ENCODE peak calls at places on chromosomes 6 and 20, in five cellular contexts. L, E, B, P and M are unnamed samples.

GRCh38 chr20:44615876-44616603 is 33.7 kb downstream of the PKIG start:
- DNase-seq in E (no peak), L (no peak), P (no peak), B (no peak), M (no peak)

GRCh38 chr6:139395891-139396299 is 21.4 kb upstream of the CITED2 start:
- DNase-seq in L (no peak), E (no peak), P (no peak), B (no peak), M (no peak)

GRCh38 chr20:40339661-40340449 is 349.2 kb downstream of the MAFB start:
- DNase-seq in P (no peak), L (peak), E (no peak), B (no peak), M (peak)

GRCh38 chr6:113758725-113759576 is 98.2 kb upstream of the MARCKS start:
- DNase-seq in E (no peak), B (no peak), P (no peak), L (no peak), M (peak)

GRCh38 chr6:159360306-159360705 is 191.1 kb downstream of the FNDC1 start:
- DNase-seq in L (no peak), P (peak), E (no peak), B (no peak), M (peak)

GRCh38 chr6:95478941-95479340 is 98.4 kb upstream of the MANEA start:
- DNase-seq in L (no peak), B (no peak), E (no peak), P (no peak), M (no peak)

GRCh38 chr6:158784505-158784904 is 34.7 kb downstream of the EZR start:
- DNase-seq in E (peak), P (peak), B (no peak), L (no peak), M (peak)

GRCh38 chr6:166258854-166259276 is 49.3 kb downstream of the PRR18 start:
- DNase-seq in P (no peak), L (peak), E (no peak), B (no peak), M (no peak)